ENCODE peak calls at places on chromosomes 2 and 18, in four cellular contexts. One of them, this sample, is unnamed.

GRCh38 chr2:235527806-235528480 is 34.1 kb downstream of the AGAP1 start:
- DNase-seq in AG08395: no peak
- DNase-seq in activated naive CD4-positive, alpha-beta T cell treated with anti-CD3 and anti-CD28 coated beads, Interleukin-2, amount 10 ng/mL, durations not matched to agents 7 days and 5 days: no peak
- DNase-seq in choroid plexus epithelial cell: peak
- DNase-seq in this sample: peak

GRCh38 chr2:150370600-150370999 is 116.9 kb downstream of the RND3 start:
- DNase-seq in AG08395: no peak
- DNase-seq in activated naive CD4-positive, alpha-beta T cell treated with anti-CD3 and anti-CD28 coated beads, Interleukin-2, amount 10 ng/mL, durations not matched to agents 7 days and 5 days: no peak
- DNase-seq in choroid plexus epithelial cell: no peak
- DNase-seq in this sample: no peak

GRCh38 chr2:121142452-121142851 is 142.6 kb downstream of the TFCP2L1 start:
- DNase-seq in AG08395: no peak
- DNase-seq in activated naive CD4-positive, alpha-beta T cell treated with anti-CD3 and anti-CD28 coated beads, Interleukin-2, amount 10 ng/mL, durations not matched to agents 7 days and 5 days: no peak
- DNase-seq in choroid plexus epithelial cell: no peak
- DNase-seq in this sample: no peak

GRCh38 chr2:23487735-23488492 is 102.9 kb downstream of the KLHL29 start:
- DNase-seq in activated naive CD4-positive, alpha-beta T cell treated with anti-CD3 and anti-CD28 coated beads, Interleukin-2, amount 10 ng/mL, durations not matched to agents 7 days and 5 days: no peak
- DNase-seq in choroid plexus epithelial cell: peak
- DNase-seq in AG08395: peak
- DNase-seq in this sample: no peak

GRCh38 chr2:85553184-85553583 is 8.1 kb downstream of the GGCX start:
- DNase-seq in choroid plexus epithelial cell: no peak
- DNase-seq in activated naive CD4-positive, alpha-beta T cell treated with anti-CD3 and anti-CD28 coated beads, Interleukin-2, amount 10 ng/mL, durations not matched to agents 7 days and 5 days: no peak
- DNase-seq in AG08395: no peak
- DNase-seq in this sample: no peak

GRCh38 chr18:48641981-48642380 is 103.2 kb downstream of the CTIF start:
- DNase-seq in choroid plexus epithelial cell: peak
- DNase-seq in AG08395: no peak
- DNase-seq in activated naive CD4-positive, alpha-beta T cell treated with anti-CD3 and anti-CD28 coated beads, Interleukin-2, amount 10 ng/mL, durations not matched to agents 7 days and 5 days: no peak
- DNase-seq in this sample: no peak

GRCh38 chr2:241036397-241036963 is 38.1 kb downstream of the SNED1 start:
- DNase-seq in AG08395: no peak
- DNase-seq in choroid plexus epithelial cell: no peak
- DNase-seq in activated naive CD4-positive, alpha-beta T cell treated with anti-CD3 and anti-CD28 coated beads, Interleukin-2, amount 10 ng/mL, durations not matched to agents 7 days and 5 days: peak
- DNase-seq in this sample: no peak

GRCh38 chr2:155830817-155831579 is 501.5 kb downstream of the NR4A2 start:
- DNase-seq in AG08395: no peak
- DNase-seq in activated naive CD4-positive, alpha-beta T cell treated with anti-CD3 and anti-CD28 coated beads, Interleukin-2, amount 10 ng/mL, durations not matched to agents 7 days and 5 days: no peak
- DNase-seq in choroid plexus epithelial cell: no peak
- DNase-seq in this sample: no peak

GRCh38 chr2:203326355-203326754 is 1.8 kb upstream of the ABI2 start:
- DNase-seq in AG08395: no peak
- DNase-seq in choroid plexus epithelial cell: no peak
- DNase-seq in activated naive CD4-positive, alpha-beta T cell treated with anti-CD3 and anti-CD28 coated beads, Interleukin-2, amount 10 ng/mL, durations not matched to agents 7 days and 5 days: no peak
- DNase-seq in this sample: peak

This sample was measured in osteoblast.